ENCODE peak calls at places on chromosomes 2 and 18, in four cellular contexts. T, C, W and B are unnamed samples.

GRCh38 chr2:55995206-55995605 is 71.6 kb upstream of the EFEMP1 start:
- DNase-seq in T (no peak), C (no peak), W (no peak), B (no peak)

GRCh38 chr2:10007921-10008808 is 35.2 kb upstream of the KLF11 start:
- DNase-seq in T (no peak), C (no peak), W (peak), B (no peak)

GRCh38 chr2:96537734-96538486 is 1.4 kb downstream of the ARID5A start:
- DNase-seq in T (no peak), C (no peak), W (no peak), B (no peak)

GRCh38 chr2:147558620-147559019 is 286.2 kb upstream of the ACVR2A start:
- DNase-seq in T (no peak), C (no peak), W (no peak), B (no peak)

GRCh38 chr18:75086494-75087034 is 122.4 kb downstream of the PTGR3 start:
- DNase-seq in T (no peak), C (no peak), W (no peak), B (no peak)

GRCh38 chr2:102366406-102367112 is 11.0 kb downstream of the IL18R1 start:
- DNase-seq in T (peak), C (no peak), W (no peak), B (no peak)

GRCh38 chr18:48475635-48476549 is 62.9 kb upstream of the CTIF start:
- DNase-seq in T (peak), C (peak), W (peak), B (peak)

GRCh38 chr2:119425119-119425405 is 6.6 kb upstream of the TMEM37 start:
- DNase-seq in T (no peak), C (no peak), W (peak), B (no peak)

GRCh38 chr2:12881952-12882351 is 165.2 kb downstream of the TRIB2 start:
- DNase-seq in T (no peak), C (no peak), W (no peak), B (no peak)

GRCh38 chr2:65576278-65576677 is 143.9 kb upstream of the SPRED2 start:
- DNase-seq in T (no peak), C (no peak), W (no peak), B (no peak)

GRCh38 chr2:182444806-182445205 is 18.0 kb upstream of the PDE1A start:
- DNase-seq in T (no peak), C (no peak), W (no peak), B (no peak)

GRCh38 chr2:174005801-174006419 is 40.7 kb upstream of the SP3 start:
- DNase-seq in T (no peak), C (no peak), W (no peak), B (no peak)

GRCh38 chr2:55099878-55100820 is 49.9 kb upstream of the RTN4 start:
- DNase-seq in T (no peak), C (no peak), W (no peak), B (no peak)

GRCh38 chr2:2517399-2517798 is 186.3 kb upstream of the MYT1L start:
- DNase-seq in T (no peak), C (no peak), W (no peak), B (no peak)

GRCh38 chr2:107542314-107542740 is 284.4 kb upstream of the RGPD4 start:
- DNase-seq in T (no peak), C (no peak), W (no peak), B (no peak)

GRCh38 chr2:46225730-46226129 is 71.5 kb upstream of the EPAS1 start:
- DNase-seq in T (no peak), C (no peak), W (peak), B (no peak)

GRCh38 chr2:220533485-220533884 is 906.1 kb downstream of the SLC4A3 start:
- DNase-seq in T (peak), C (peak), W (peak), B (peak)

GRCh38 chr2:154551649-154552048 is 146.8 kb upstream of the KCNJ3 start:
- DNase-seq in T (no peak), C (no peak), W (no peak), B (no peak)

GRCh38 chr18:8863427-8863826 is 158.1 kb downstream of the MTCL1 start:
- DNase-seq in T (no peak), C (no peak), W (no peak), B (no peak)

GRCh38 chr2:32355976-32356734 is 668 bp upstream of the BIRC6 start:
- DNase-seq in T (no peak), C (no peak), W (no peak), B (no peak)

GRCh38 chr18:26159353-26159752 is 25.7 kb downstream of the PSMA8 start:
- DNase-seq in T (no peak), C (no peak), W (no peak), B (peak)

GRCh38 chr2:62114564-62114963 is 81.4 kb upstream of the B3GNT2 start:
- DNase-seq in T (no peak), C (no peak), W (no peak), B (no peak)

GRCh38 chr2:62109554-62109953 is 86.4 kb upstream of the B3GNT2 start:
- DNase-seq in T (no peak), C (no peak), W (no peak), B (no peak)

GRCh38 chr2:62110415-62111025 is 85.4 kb upstream of the B3GNT2 start:
- DNase-seq in T (no peak), C (no peak), W (no peak), B (no peak)

GRCh38 chr2:62116983-62117382 is 78.9 kb upstream of the B3GNT2 start:
- DNase-seq in T (no peak), C (no peak), W (no peak), B (no peak)

DNA sequence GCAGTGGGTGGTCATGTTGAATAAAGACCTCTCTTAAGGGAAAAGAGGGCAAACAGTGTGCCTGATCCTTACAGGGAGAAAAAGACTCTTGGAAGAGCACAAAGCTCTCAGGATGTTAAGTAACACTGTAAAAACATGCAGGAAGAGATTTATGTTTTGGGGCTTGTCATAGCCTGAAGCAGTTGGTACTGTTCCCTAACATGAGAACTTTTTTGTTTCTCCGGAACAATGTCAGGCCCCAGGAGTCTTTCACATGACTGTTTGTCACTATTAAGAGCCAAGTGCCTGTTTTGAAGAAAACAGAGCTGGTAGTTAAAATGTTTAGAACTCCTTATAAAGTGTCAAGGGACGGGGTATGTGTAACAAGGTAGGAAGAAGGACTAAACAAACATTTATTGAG is 83.7 kb upstream of the B3GNT2 start:
- DNase-seq in T (no peak), C (no peak), W (no peak), B (no peak)
- TF ChIP-seq FOXK2 in T (no peak), C (no peak), W (no peak), B (no peak)

DNA sequence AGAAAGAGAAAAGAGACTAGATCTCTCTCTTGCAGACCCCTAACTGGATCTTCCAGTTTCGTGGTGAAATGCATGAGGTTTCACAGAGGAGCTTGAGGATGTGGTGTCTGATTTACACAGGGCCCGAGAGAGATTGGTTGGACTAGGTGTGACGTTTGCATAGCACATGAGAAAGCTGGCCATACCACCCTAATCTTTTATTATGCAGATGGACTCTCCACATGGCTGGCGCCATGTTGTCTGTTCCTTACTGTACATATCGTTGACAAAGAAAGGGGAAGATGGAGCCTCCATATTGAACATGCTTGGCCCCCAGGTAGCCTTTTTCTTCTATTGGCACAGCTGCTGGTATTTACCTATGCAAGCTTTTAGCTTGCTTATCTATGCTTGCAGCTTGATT is 27.5 kb upstream of the PGAP1 start:
- DNase-seq in T (no peak), C (no peak), W (no peak), B (no peak)
- TF ChIP-seq FOXK2 in T (no peak), C (no peak), W (no peak), B (no peak)

DNA sequence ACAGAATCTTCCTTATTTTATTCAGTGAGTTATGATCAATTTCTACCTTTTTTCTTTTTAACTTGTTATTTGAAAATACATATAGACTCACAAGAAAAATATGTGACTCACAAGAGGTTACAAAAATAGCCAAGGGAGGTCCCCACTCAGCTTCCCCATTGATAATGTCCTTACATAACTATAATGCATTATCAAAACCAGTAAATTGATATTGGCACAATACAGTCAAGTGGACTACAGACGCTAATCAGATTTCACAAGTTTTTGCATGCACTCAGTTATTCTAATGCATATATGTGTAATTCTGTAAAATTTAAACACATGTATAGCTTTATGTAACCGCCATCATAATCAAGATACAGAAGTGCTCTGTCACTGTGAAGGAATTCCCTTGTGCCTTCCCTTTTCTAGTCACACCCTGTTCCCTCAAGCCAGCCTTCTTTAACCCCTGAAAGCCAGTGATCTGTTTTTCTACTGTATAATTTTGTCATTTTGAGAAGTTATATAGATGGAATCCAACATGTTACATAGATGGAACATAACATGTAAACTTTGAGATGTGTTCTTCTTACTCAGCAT is 118.4 kb downstream of the ALMS1 start:
- DNase-seq in T (no peak), C (peak), W (no peak), B (no peak)
- TF ChIP-seq FOXK2 in T (no peak), C (no peak), W (no peak), B (no peak)

DNA sequence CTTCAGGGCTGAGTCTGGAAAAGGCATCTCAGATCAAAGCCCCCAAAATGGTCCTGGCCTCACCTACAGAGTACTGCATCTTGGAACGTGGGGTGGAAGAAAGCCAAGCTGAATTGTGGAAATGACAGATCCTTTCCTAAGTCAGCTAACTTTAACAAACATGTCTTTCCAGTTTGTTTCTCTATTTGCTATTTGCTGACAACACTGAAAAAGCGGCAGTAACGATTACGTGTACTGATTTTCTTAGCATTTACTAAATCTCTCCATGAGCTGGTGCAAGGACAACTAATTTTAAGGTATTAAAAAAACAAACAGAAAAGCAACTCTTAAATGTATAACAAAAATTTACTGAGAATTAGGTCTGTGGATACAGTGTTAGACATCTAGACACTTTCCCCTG is 1.1 kb downstream of the HIBCH start:
- DNase-seq in T (no peak), C (no peak), W (no peak), B (no peak)
- TF ChIP-seq FOXK2 in T (no peak), C (no peak), W (no peak), B (no peak)

DNA sequence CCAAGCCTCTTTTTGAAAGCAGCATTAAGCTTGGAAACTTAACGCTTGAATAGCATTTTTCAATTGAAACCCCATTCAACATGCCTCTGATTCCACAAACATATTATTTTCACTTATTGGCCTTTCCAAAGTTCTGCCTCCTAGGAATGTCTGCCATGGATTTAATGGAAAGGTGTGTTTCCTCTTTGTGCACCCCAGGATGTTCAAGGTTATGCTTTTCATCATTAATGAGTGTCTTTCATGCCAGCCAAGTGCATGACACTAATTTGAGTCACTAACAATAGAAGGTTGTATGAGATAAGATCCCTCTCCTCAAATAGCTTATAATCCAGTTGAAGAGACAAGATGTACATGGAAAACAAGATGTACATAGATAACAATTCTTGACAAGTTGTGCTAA is 84.7 kb downstream of the ALPK2 start:
- DNase-seq in T (no peak), C (no peak), W (no peak), B (no peak)
- TF ChIP-seq FOXK2 in T (no peak), C (no peak), W (no peak), B (no peak)